ENCODE peak calls at places on chromosome 13, in seven cellular contexts. H is thoracic aorta; Q is GM12878; W is cardiac muscle cell; R is spleen; P is CD8-positive, alpha-beta T cell; J is mesenchymal stem cell. U is an unnamed sample.

GRCh38 chr13:91450913-91451312 is 52.5 kb downstream of the GPC5 start:
- DNase-seq in H (no peak), Q (no peak), W (no peak), R (no peak), P (no peak), J (no peak), U (no peak)

GRCh38 chr13:113121928-113122420 is 625 bp upstream of the F10 start:
- DNase-seq in H (no peak), Q (no peak), W (no peak), R (no peak), P (no peak), J (no peak), U (peak; percentile 55)

GRCh38 chr13:108215428-108215827 is at the start of gene LIG4:
- DNase-seq in H (peak; percentile 35), Q (peak; percentile 53), W (peak; percentile 97), R (peak; percentile 99), P (peak; percentile 87), J (peak; percentile 92), U (peak; percentile 97)

GRCh38 chr13:102913924-102914628 is 68.2 kb downstream of the ERCC5 start:
- DNase-seq in H (no peak), Q (no peak), W (no peak), R (no peak), P (no peak), J (no peak), U (no peak)

GRCh38 chr13:68982961-68983619 is 1124.5 kb upstream of the ATXN8OS start:
- DNase-seq in H (no peak), Q (no peak), W (no peak), R (peak; percentile 35), P (no peak), J (no peak), U (peak; percentile 58)

GRCh38 chr13:44148159-44148929 is 225.3 kb upstream of the SERP2 start:
- DNase-seq in H (no peak), Q (no peak), W (no peak), R (no peak), P (no peak), J (no peak), U (no peak)

GRCh38 chr13:24746618-24747247 is 17.2 kb upstream of the RNF17 start:
- DNase-seq in H (no peak), Q (no peak), W (peak; percentile 57), R (no peak), P (no peak), J (peak; percentile 37), U (no peak)

GRCh38 chr13:40534456-40534855 is 132.0 kb downstream of the FOXO1 start:
- DNase-seq in H (no peak), Q (no peak), W (no peak), R (no peak), P (no peak), J (no peak), U (no peak)

GRCh38 chr13:36475468-36475867 is 43.2 kb downstream of the CCNA1 start:
- DNase-seq in H (no peak), Q (no peak), W (no peak), R (no peak), P (no peak), J (no peak), U (no peak)

GRCh38 chr13:73338389-73338788 is 279.6 kb downstream of the KLF5 start:
- DNase-seq in H (no peak), Q (no peak), W (no peak), R (no peak), P (no peak), J (peak; percentile 18), U (no peak)

GRCh38 chr13:76822691-76823267 is 63.4 kb downstream of the KCTD12 start:
- DNase-seq in H (no peak), Q (no peak), W (no peak), R (no peak), P (no peak), J (peak; percentile 37), U (no peak)

GRCh38 chr13:80235131-80235530 is 105.8 kb downstream of the SPRY2 start:
- DNase-seq in H (no peak), Q (no peak), W (no peak), R (no peak), P (no peak), J (peak; percentile 48), U (no peak)

GRCh38 chr13:43874512-43875092 is 4.9 kb downstream of the CCDC122 start:
- DNase-seq in H (no peak), Q (no peak), W (peak; percentile 27), R (no peak), P (no peak), J (peak; percentile 49), U (no peak)

GRCh38 chr13:109790951-109791605 is 4.7 kb upstream of the IRS2 start:
- DNase-seq in H (no peak), Q (no peak), W (peak; percentile 52), R (no peak), P (peak; percentile 7), J (peak; percentile 57), U (no peak)

DNA sequence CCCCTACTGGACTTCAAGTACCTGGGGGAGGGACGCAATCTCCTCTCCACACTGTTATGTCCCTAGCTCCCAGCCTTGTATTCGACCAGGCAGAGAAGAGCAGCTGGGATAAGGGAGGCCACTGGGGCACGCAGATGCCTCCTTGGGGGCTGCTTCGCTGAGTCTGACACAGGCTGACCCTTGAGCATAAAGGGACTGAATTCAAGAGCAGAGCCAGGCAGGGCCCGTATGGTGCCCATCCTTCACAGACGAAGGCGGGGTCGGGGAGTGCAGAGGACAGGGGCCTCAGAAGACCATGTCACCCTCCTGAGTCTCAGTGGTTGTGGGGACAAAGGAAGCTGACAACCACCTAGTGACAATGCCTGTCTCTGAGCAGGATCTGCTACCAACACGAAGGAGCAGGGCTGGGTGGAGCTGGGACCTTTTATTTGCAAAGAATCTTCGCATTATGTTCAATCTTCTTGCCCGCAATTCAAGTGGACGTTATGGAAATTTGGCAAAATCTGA is 124.6 kb downstream of the TUBA3C start:
- DNase-seq in H (no peak), Q (no peak), W (no peak), R (peak; percentile 64), P (no peak), J (no peak), U (no peak)
- H3K9me3 ChIP-seq in H (no peaks in the 10 kb centered on the region), Q (peaks cover 2% of the 10 kb centered on the region), W (no peaks in the 10 kb centered on the region), R (peaks cover 9% of the 10 kb centered on the region), P (no peaks in the 10 kb centered on the region), J (peaks cover 6% of the 10 kb centered on the region), U (no peaks in the 10 kb centered on the region)

DNA sequence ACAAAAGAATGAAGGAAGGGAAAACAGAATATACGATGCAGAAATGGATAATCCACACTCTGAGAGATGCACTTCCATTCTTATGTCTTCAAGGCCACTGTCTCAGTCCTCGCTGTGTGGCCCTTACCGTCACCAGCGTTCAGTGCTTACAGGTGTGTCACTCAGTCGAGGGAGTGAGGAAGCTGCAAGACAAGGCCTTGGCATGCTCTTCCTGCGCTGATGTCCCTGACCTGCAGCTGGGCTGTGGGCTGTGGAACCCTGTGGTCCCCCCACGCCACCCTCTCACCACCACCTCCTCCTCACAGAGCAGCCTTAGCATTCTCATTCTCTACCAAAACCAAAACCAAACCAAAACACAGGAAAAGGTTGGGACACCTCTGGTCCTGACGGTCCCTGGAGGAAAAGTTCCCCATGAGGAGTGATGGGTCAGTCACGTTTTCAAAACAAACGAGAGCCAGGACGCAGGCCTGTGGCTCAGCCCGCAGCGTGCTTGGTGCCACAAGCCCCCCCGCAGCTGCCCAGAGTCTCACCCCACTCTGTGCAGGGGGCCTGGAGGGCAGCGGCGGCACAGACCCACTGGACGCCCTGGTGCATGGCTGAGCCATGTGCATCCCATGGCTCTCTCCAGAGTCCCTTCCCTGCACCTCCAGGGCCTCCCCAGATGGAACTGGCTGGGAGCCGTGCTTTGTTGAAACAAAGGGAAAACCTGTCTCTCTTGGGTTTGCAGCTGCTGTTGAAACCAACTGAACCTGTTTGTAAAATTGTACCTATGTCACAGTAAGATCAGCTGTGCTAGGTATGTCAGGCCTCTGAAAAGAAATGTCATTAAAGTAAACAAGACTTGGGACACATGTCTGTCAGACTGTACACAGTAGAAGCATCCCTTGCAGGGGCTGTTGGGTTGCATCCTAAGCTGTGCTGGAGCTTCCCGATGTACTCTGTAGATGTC is 48.3 kb upstream of the GPR183 start:
- DNase-seq in H (no peak), Q (no peak), W (no peak), R (no peak), P (no peak), J (no peak), U (no peak)
- H3K4me1 ChIP-seq in H (peaks cover 3% of the 10 kb centered on the region), Q (peaks cover 65% of the 10 kb centered on the region), W (no peaks in the 10 kb centered on the region), R (peaks cover 93% of the 10 kb centered on the region), P (peaks cover 100% of the 10 kb centered on the region), J (peaks cover 18% of the 10 kb centered on the region), U (no peaks in the 10 kb centered on the region)

GRCh38 chr13:105033999-105034398 is 1501.5 kb downstream of the EFNB2 start:
- DNase-seq in H (no peak), Q (no peak), W (peak; percentile 22), R (no peak), P (no peak), J (no peak), U (no peak)

GRCh38 chr13:105035092-105035491 is 1500.4 kb downstream of the EFNB2 start:
- DNase-seq in H (no peak), Q (no peak), W (no peak), R (no peak), P (no peak), J (no peak), U (no peak)

GRCh38 chr13:105031306-105031705 is 1504.2 kb downstream of the EFNB2 start:
- DNase-seq in H (no peak), Q (no peak), W (no peak), R (no peak), P (no peak), J (no peak), U (no peak)

GRCh38 chr13:105037064-105037463 is 1498.4 kb downstream of the EFNB2 start:
- DNase-seq in H (no peak), Q (no peak), W (no peak), R (no peak), P (no peak), J (no peak), U (no peak)
- H3K9me3 ChIP-seq in H (no peaks in the 10 kb centered on the region), Q (peaks cover 1% of the 10 kb centered on the region), W (no peaks in the 10 kb centered on the region), R (peaks cover 3% of the 10 kb centered on the region), P (no peaks in the 10 kb centered on the region), J (no peaks in the 10 kb centered on the region), U (no peaks in the 10 kb centered on the region)

GRCh38 chr13:46168818-46169217 is 13.2 kb downstream of the LCP1 start:
- DNase-seq in H (no peak), Q (no peak), W (no peak), R (no peak), P (no peak), J (no peak), U (no peak)
- H3K4me1 ChIP-seq in H (peaks cover 9% of the 10 kb centered on the region), Q (peaks cover 66% of the 10 kb centered on the region), W (peaks cover 19% of the 10 kb centered on the region), R (peaks cover 99% of the 10 kb centered on the region), P (peaks cover 95% of the 10 kb centered on the region), J (peaks cover 9% of the 10 kb centered on the region), U (peaks cover 2% of the 10 kb centered on the region)

DNA sequence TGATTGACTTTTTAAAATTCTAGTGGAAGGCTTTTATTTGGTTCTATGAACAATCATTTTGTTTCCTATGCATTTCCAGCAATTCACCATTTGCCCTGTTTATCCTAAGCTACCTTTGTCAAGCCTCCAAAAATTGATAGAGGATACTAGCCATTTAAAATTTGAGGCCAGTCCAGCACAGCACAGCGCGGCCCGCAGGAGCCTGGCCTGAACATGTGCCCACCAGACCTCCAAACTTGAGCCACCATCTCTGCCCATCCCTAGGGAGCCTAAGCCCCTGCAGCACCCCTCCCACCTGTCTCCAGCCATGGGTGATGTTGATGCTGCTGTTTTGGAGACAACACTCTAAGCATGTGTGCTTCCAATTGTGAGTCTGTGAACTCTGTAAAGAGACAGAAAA is 57.5 kb downstream of the SPRYD7 start:
- DNase-seq in H (no peak), Q (no peak), W (no peak), R (no peak), P (no peak), J (no peak), U (no peak)
- H3K9me3 ChIP-seq in H (peaks cover 3% of the 10 kb centered on the region), Q (no peaks in the 10 kb centered on the region), W (no peaks in the 10 kb centered on the region), R (peaks cover 50% of the 10 kb centered on the region), P (peaks cover 3% of the 10 kb centered on the region), J (peaks cover 42% of the 10 kb centered on the region), U (no peaks in the 10 kb centered on the region)